ENCODE peak calls at places on chromosomes 5 and 9, in ten cellular contexts. S is tibial artery; C is AG10803; O is NCI-H510A; X is naive thymus-derived CD8-positive, alpha-beta T cell; G is retina; R is HCT116; E is HS-5; M is HEK293T; H is stimulated activated CD4-positive, alpha-beta T cell treated with anti-CD3 and anti-CD28 coated beads, TNF-alpha, amount 100 ng/mL, for 1 hour. A is an unnamed sample.

GRCh38 chr9:26725573-26725972 is 167.0 kb downstream of the CAAP1 start:
- DNase-seq in R (no peak), H (no peak), C (peak; percentile 21), G (no peak), S (no peak), O (no peak), X (no peak), E (peak; percentile 49), M (no peak), A (no peak)

GRCh38 chr9:136754626-136755284 is 3.3 kb downstream of the LCN8 start:
- DNase-seq in S (no peak), E (no peak), R (no peak), O (no peak), M (no peak), X (no peak), C (no peak), H (no peak), G (no peak), A (no peak)

GRCh38 chr5:52837068-52837467 is 49.4 kb downstream of the ITGA1 start:
- DNase-seq in H (no peak), X (no peak), S (peak; percentile 30), E (no peak), C (no peak), G (no peak), O (no peak), R (no peak), M (peak; percentile 32), A (no peak)

GRCh38 chr5:136042665-136043121 is 13.9 kb downstream of the TGFBI start:
- DNase-seq in E (no peak), S (no peak), M (no peak), C (no peak), R (no peak), H (no peak), G (peak; percentile 63), X (no peak), O (no peak), A (no peak)

GRCh38 chr9:78261403-78262001 is 25.6 kb downstream of the CEP78 start:
- DNase-seq in G (no peak), S (no peak), M (peak; percentile 12), O (no peak), X (peak; percentile 26), C (peak; percentile 52), E (peak; percentile 6), H (no peak), R (peak; percentile 8), A (peak; percentile 79)

GRCh38 chr9:2158729-2159128 is 143.6 kb downstream of the SMARCA2 start:
- DNase-seq in R (no peak), H (no peak), M (no peak), S (no peak), X (no peak), C (no peak), O (no peak), E (no peak), G (no peak), A (peak; percentile 55)

GRCh38 chr5:141384471-141385267 is 2.1 kb downstream of the PCDHGA7 start:
- DNase-seq in M (no peak), R (no peak), X (no peak), O (no peak), H (no peak), C (no peak), S (no peak), G (no peak), E (no peak), A (no peak)

GRCh38 chr9:75891277-75892167 is 1.0 kb downstream of the PCSK5 start:
- DNase-seq in X (peak; percentile 49), M (peak; percentile 13), S (peak; percentile 63), R (peak; percentile 12), C (peak; percentile 8), G (no peak), O (no peak), H (no peak), E (peak; percentile 9), A (no peak)

GRCh38 chr5:54671111-54671531 is 153.6 kb downstream of the SNX18 start:
- DNase-seq in R (no peak), M (no peak), H (no peak), E (no peak), X (no peak), S (no peak), O (no peak), G (no peak), C (peak; percentile 85), A (no peak)

GRCh38 chr9:124000161-124000783 is 11.3 kb upstream of the LHX2 start:
- DNase-seq in E (no peak), M (no peak), O (no peak), R (no peak), X (no peak), H (no peak), G (peak; percentile 58), S (no peak), C (no peak), A (no peak)

GRCh38 chr5:178435321-178436238 is 154.6 kb downstream of the COL23A1 start:
- DNase-seq in G (peak; percentile 17), M (no peak), H (no peak), X (no peak), C (no peak), O (no peak), S (no peak), E (no peak), R (no peak), A (no peak)

GRCh38 chr5:59133801-59134261 is 551.0 kb downstream of the RAB3C start:
- DNase-seq in X (no peak), R (no peak), E (peak; percentile 63), O (no peak), M (peak; percentile 21), S (no peak), C (peak; percentile 91), G (no peak), H (no peak), A (no peak)

GRCh38 chr9:133639613-133640012 is 3.5 kb downstream of the DBH start:
- DNase-seq in O (no peak), C (no peak), G (no peak), S (no peak), H (no peak), M (no peak), R (no peak), X (no peak), E (no peak), A (no peak)

GRCh38 chr9:114429488-114429887 is 41.7 kb upstream of the AKNA start:
- DNase-seq in H (no peak), R (no peak), S (no peak), O (peak; percentile 78), G (no peak), X (no peak), E (no peak), M (no peak), C (no peak), A (no peak)

GRCh38 chr5:6682239-6682638 is 31.0 kb upstream of the TENT4A start:
- DNase-seq in R (no peak), X (no peak), E (no peak), H (no peak), G (no peak), C (no peak), S (no peak), O (no peak), M (no peak), A (no peak)

GRCh38 chr5:74575741-74576538 is 64.6 kb downstream of the ENC1 start:
- DNase-seq in O (no peak), G (no peak), M (no peak), S (no peak), H (no peak), C (peak; percentile 78), E (peak; percentile 73), X (no peak), R (no peak), A (no peak)

GRCh38 chr5:56142620-56143431 is 90.3 kb downstream of the ANKRD55 start:
- DNase-seq in H (no peak), S (no peak), E (no peak), R (no peak), C (no peak), M (no peak), G (no peak), X (no peak), O (no peak), A (no peak)

GRCh38 chr9:121645003-121645402 is 6.4 kb upstream of the DAB2IP start:
- DNase-seq in E (no peak), X (no peak), O (no peak), C (no peak), H (no peak), R (no peak), M (no peak), G (peak; percentile 82), S (no peak), A (no peak)

GRCh38 chr5:88840497-88840896 is 42.5 kb downstream of the MEF2C start:
- DNase-seq in G (no peak), E (no peak), R (no peak), S (no peak), C (no peak), M (no peak), H (no peak), O (no peak), X (no peak), A (no peak)

GRCh38 chr5:180618830-180619562 is 27.7 kb upstream of the SCGB3A1 start:
- DNase-seq in H (no peak), X (peak; percentile 36), R (no peak), O (no peak), S (no peak), C (peak; percentile 28), G (peak; percentile 82), E (no peak), M (peak; percentile 93), A (no peak)

GRCh38 chr9:104927216-104927911 is 591 bp downstream of the ABCA1 start:
- DNase-seq in E (no peak), R (no peak), M (peak; percentile 28), H (no peak), O (no peak), X (peak; percentile 36), S (peak; percentile 51), C (peak; percentile 46), G (peak; percentile 84), A (peak; percentile 53)

GRCh38 chr9:127755558-127756060 is 20.5 kb upstream of the TOR2A start:
- DNase-seq in G (peak; percentile 64), E (no peak), X (no peak), C (no peak), S (no peak), H (no peak), M (no peak), O (no peak), R (no peak), A (no peak)

GRCh38 chr5:72509401-72509800 is 2.2 kb upstream of the ZNF366 start:
- DNase-seq in H (no peak), C (peak; percentile 26), R (no peak), M (no peak), X (no peak), G (no peak), S (peak; percentile 77), O (no peak), E (no peak), A (no peak)

GRCh38 chr5:33788922-33789321 is 102.9 kb downstream of the ADAMTS12 start:
- DNase-seq in E (peak; percentile 100), X (no peak), S (no peak), G (no peak), O (no peak), R (no peak), H (no peak), M (no peak), C (peak; percentile 99), A (no peak)

GRCh38 chr9:90914868-90915483 is 113.4 kb downstream of the SYK start:
- DNase-seq in C (peak; percentile 63), R (peak; percentile 66), E (peak; percentile 47), M (peak; percentile 87), X (peak; percentile 71), O (peak; percentile 46), H (peak; percentile 22), S (peak; percentile 56), G (peak; percentile 82), A (peak; percentile 91)

GRCh38 chr9:18495065-18495464 is 21.1 kb downstream of the ADAMTSL1 start:
- DNase-seq in C (no peak), O (no peak), G (no peak), H (no peak), M (no peak), E (no peak), R (no peak), S (no peak), X (no peak), A (no peak)

A was measured in Karpas-422.